ENCODE peak calls at places on chromosomes 2 and 18, in five cellular contexts. X is H1, B is HepG2, N is K562, U is SK-N-SH. Z is an unnamed sample.

GRCh38 chr18:12882416-12882815 is 1.6 kb downstream of the PTPN2 start:
- DNase-seq in B (no peak), N (no peak), X (no peak), U (no peak), Z (no peak)

GRCh38 chr2:36478332-36478738 is 119.6 kb downstream of the FEZ2 start:
- DNase-seq in N (no peak), B (no peak), X (no peak), U (peak), Z (no peak)

GRCh38 chr18:58896734-58897508 is 32.2 kb downstream of the ZNF532 start:
- DNase-seq in N (no peak), X (no peak), U (no peak), B (no peak), Z (no peak)

GRCh38 chr2:238294393-238295143 is 6.2 kb upstream of the PER2 start:
- DNase-seq in U (no peak), X (no peak), B (peak), N (no peak), Z (no peak)

GRCh38 chr2:45654250-45654649 is 2.8 kb downstream of the PRKCE start:
- DNase-seq in U (no peak), X (no peak), N (no peak), B (no peak), Z (no peak)

GRCh38 chr2:61645911-61646310 is 107.8 kb upstream of the XPO1 start:
- DNase-seq in X (no peak), U (no peak), N (no peak), B (no peak), Z (no peak)

GRCh38 chr2:95310211-95310610 is 13.1 kb downstream of the KCNIP3 start:
- DNase-seq in B (no peak), X (no peak), N (no peak), U (no peak), Z (no peak)

GRCh38 chr2:158686166-158686792 is 108.8 kb upstream of the DAPL1 start:
- DNase-seq in U (peak), X (no peak), B (no peak), N (no peak), Z (no peak)

GRCh38 chr2:193584522-193584938 is 1389.8 kb upstream of the TMEFF2 start:
- DNase-seq in B (peak), N (no peak), U (peak), X (no peak), Z (no peak)

GRCh38 chr2:63977904-63978303 is 41.3 kb downstream of the VPS54 start:
- DNase-seq in X (no peak), B (no peak), N (no peak), U (no peak), Z (peak)

GRCh38 chr2:64186698-64187605 is 42.7 kb upstream of the PELI1 start:
- DNase-seq in X (no peak), B (peak), N (no peak), U (no peak), Z (no peak)

GRCh38 chr2:46942143-46942526 is 26.5 kb upstream of the MCFD2 start:
- DNase-seq in X (no peak), B (no peak), U (peak), N (peak), Z (no peak)

GRCh38 chr2:169933124-169933711 is 106.0 kb downstream of the UBR3 start:
- DNase-seq in N (peak), U (peak), B (peak), X (no peak), Z (no peak)

GRCh38 chr2:54559593-54560145 is 103.5 kb downstream of the SPTBN1 start:
- DNase-seq in U (peak), X (no peak), N (no peak), B (peak), Z (no peak)

GRCh38 chr2:8889978-8890377 is 52.6 kb upstream of the KIDINS220 start:
- DNase-seq in U (no peak), B (no peak), X (no peak), N (no peak), Z (no peak)

GRCh38 chr2:207905546-207905945 is 119.8 kb downstream of the PLEKHM3 start:
- DNase-seq in U (peak), X (no peak), B (no peak), N (no peak), Z (no peak)

GRCh38 chr2:153912798-153913396 is 41.2 kb downstream of the GALNT13 start:
- DNase-seq in X (no peak), N (no peak), B (no peak), U (no peak), Z (no peak)

GRCh38 chr2:153917570-153917969 is 45.8 kb downstream of the GALNT13 start:
- DNase-seq in U (no peak), X (no peak), N (no peak), B (no peak), Z (no peak)
- TF ChIP-seq EP300 in U (no peak), X (no peak), N (no peak), B (no peak), Z (no peak)

GRCh38 chr2:152421521-152422367 is 86.8 kb downstream of the FMNL2 start:
- DNase-seq in U (peak), B (peak), N (no peak), X (no peak), Z (no peak)

GRCh38 chr2:152418688-152419087 is 83.7 kb downstream of the FMNL2 start:
- DNase-seq in X (no peak), B (no peak), U (no peak), N (no peak), Z (no peak)

GRCh38 chr2:152420923-152421322 is 85.9 kb downstream of the FMNL2 start:
- DNase-seq in N (no peak), U (no peak), X (no peak), B (no peak), Z (no peak)

GRCh38 chr2:152423684-152424083 is 88.7 kb downstream of the FMNL2 start:
- DNase-seq in U (no peak), N (no peak), B (no peak), X (no peak), Z (no peak)

GRCh38 chr2:152419944-152420813 is 85.2 kb downstream of the FMNL2 start:
- DNase-seq in U (no peak), N (no peak), B (no peak), X (no peak), Z (no peak)
- TF ChIP-seq YY1 in U (no peak), N (no peak), B (no peak), X (no peak), Z (no peak)

GRCh38 chr2:70144443-70145167 is 46.2 kb downstream of the C2orf42 start:
- DNase-seq in N (no peak), U (no peak), B (no peak), X (no peak), Z (no peak)

GRCh38 chr2:70140978-70141753 is 49.7 kb downstream of the C2orf42 start:
- DNase-seq in X (peak), B (peak), N (peak), U (peak), Z (peak)

GRCh38 chr2:70141754-70142589 is 48.8 kb downstream of the C2orf42 start:
- DNase-seq in B (peak), N (peak), X (no peak), U (peak), Z (no peak)

GRCh38 chr2:70143314-70144150 is 47.3 kb downstream of the C2orf42 start:
- DNase-seq in B (peak), X (no peak), N (peak), U (peak), Z (no peak)

DNA sequence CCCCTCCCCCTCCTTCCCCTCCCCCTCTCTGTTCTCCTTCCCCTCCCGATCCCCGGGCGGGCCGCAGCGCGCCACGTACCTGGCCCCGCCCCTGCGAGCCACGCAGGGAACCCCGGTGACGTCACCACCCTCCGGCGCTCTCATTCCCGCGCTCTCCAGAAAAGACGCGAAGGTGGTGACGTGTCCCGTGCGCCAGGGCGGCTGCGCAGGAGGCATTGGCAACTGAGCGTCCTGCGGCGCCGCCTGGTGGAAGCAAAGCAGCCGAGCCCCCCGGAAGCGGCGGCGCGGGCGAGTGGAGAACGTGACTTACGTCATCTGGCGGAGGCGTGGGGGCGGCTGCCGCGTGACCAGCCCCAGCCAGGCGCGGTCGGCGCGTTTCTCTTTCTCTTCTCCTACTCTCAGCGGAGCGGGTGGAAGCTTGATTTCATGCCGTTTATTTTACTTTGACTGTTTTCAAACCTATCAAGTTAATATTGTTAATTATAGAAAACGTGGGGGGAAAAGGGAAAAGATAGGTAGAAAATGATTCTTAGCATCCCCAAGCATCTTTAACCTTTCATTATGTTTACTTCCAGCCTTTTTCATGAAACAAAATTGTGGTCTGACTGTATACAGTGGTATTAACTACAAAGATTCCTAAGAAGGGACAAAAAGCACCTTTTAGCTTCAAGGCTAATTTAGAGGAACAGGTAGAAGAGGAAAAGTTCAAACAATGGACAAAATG is 48.1 kb downstream of the C2orf42 start:
- DNase-seq in U (peak), X (peak), N (peak), B (peak), Z (peak)
- TF ChIP-seq EP300 in U (peak), X (peak), N (peak), B (peak), Z (peak)

DNA sequence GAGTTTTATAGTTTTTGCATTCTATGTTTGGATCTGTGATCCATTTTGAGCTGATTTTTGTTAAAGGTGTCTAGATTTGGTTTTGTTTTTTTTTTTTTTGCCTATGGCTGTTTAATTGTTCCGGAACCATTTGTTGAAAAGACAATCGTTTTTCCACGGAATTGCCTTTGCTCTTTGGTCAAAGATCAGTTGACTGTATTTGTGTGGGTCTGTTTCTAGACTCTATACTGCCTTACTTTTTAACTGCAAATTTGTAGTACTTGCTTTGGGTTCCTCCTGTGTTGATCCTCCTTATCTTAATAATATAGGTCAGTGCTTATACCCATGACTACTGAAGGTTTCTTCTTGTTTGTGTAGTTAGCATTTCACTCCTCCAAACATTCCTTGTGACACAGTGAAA is 30.4 kb downstream of the CERS6 start:
- DNase-seq in U (no peak), N (no peak), X (no peak), B (no peak), Z (no peak)
- TF ChIP-seq YY1 in U (no peak), N (no peak), X (no peak), B (no peak), Z (no peak)

GRCh38 chr2:101988541-101988940 is 3.2 kb upstream of the IL1R2 start:
- DNase-seq in B (no peak), X (no peak), N (no peak), U (no peak), Z (no peak)

GRCh38 chr2:101991731-101992145 is at the start of gene IL1R2:
- DNase-seq in B (no peak), U (no peak), X (no peak), N (no peak), Z (no peak)

GRCh38 chr2:101986804-101987740 is 4.7 kb upstream of the IL1R2 start:
- DNase-seq in N (no peak), X (no peak), B (peak), U (no peak), Z (no peak)

GRCh38 chr2:101987832-101988231 is 3.9 kb upstream of the IL1R2 start:
- DNase-seq in X (no peak), U (no peak), N (no peak), B (peak), Z (no peak)

DNA sequence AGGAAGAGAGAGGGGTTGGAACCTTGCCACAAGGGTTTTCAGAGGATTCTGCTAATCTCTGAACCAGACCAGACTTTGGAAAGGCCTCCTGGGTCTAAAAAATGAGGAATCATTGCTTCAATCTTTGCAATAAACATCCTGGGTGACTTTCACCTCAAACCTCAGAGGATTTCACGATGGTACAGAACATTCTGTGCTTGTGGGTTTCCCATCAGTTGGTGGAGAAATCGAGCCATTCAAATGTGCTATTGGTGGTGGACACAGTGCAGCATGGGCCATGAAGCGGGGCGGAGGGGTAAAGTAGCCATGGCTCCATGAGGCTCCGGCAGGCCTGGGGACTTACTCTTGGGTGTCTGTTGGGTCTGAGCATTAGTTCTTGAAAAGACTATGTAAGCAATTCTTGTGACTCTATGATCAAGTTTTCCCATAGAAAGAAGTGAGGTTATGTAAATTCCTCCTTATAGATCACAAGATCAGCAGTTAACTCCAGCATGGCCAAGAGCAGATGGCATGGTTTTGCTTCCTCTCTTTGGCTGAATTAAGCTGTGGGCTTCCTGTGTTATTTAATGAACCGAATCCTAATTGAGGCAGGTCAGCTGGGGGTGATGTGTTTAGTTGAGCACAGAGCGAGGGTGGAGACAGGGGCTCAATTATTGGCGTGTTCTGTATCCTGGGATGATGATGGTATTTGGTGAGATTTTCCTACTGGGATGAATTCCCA is 1.9 kb upstream of the IL1R2 start:
- DNase-seq in U (no peak), N (no peak), X (no peak), B (no peak), Z (no peak)
- TF ChIP-seq EP300 in U (no peak), N (no peak), X (no peak), B (no peak), Z (no peak)

GRCh38 chr2:239464166-239465016 is 63.6 kb upstream of the HDAC4 start:
- DNase-seq in U (no peak), B (no peak), N (no peak), X (no peak), Z (no peak)

GRCh38 chr2:239463541-239464165 is 62.8 kb upstream of the HDAC4 start:
- DNase-seq in U (no peak), X (no peak), N (no peak), B (no peak), Z (no peak)

GRCh38 chr2:239461551-239462515 is 61.0 kb upstream of the HDAC4 start:
- DNase-seq in X (no peak), B (no peak), N (no peak), U (no peak), Z (no peak)

GRCh38 chr2:239460780-239461179 is 60.0 kb upstream of the HDAC4 start:
- DNase-seq in X (no peak), B (peak), N (no peak), U (no peak), Z (no peak)

DNA sequence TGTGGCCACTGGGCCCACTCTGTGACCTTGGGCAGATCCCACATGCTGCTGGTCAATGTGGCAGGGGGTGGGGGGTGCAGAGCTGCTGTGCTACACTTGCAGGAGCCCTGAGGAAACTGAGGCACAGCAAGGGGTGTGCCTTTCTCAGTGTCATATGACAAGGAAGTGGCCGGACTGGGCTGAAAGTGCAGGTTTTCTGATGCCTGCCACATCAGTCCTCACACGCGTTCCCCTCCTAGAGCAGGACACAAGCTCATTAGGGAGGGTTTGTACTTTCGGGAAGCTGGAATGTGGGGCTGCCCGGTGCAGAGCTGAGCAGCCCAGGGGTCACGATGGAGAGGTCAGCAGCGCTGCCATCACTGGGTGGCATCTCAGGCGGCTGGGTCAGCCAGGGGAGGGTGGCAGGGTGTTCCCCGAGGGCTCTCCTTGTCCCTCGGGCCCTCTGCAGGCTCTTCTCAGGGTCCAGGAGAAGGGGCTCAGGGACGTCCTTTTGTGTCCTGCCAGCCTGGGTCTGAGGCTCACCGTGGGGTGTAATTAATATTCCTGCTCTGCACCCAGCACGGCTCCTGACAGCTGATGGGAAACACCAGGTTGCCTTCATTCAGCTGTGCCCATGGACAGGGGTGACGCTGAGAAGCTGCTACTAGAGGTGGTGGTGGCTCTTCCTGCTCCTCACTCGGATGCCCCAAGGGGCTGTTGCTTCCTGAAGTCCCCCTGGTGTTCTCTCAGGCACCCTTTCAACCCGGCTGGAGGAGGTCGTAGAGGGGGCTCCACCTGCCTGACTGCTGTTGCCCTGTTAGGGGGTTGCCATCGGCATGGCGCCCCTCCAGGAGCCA is 62.1 kb upstream of the HDAC4 start:
- DNase-seq in X (no peak), U (no peak), B (no peak), N (no peak), Z (no peak)
- TF ChIP-seq YY1 in X (no peak), U (no peak), B (no peak), N (no peak), Z (no peak)

DNA sequence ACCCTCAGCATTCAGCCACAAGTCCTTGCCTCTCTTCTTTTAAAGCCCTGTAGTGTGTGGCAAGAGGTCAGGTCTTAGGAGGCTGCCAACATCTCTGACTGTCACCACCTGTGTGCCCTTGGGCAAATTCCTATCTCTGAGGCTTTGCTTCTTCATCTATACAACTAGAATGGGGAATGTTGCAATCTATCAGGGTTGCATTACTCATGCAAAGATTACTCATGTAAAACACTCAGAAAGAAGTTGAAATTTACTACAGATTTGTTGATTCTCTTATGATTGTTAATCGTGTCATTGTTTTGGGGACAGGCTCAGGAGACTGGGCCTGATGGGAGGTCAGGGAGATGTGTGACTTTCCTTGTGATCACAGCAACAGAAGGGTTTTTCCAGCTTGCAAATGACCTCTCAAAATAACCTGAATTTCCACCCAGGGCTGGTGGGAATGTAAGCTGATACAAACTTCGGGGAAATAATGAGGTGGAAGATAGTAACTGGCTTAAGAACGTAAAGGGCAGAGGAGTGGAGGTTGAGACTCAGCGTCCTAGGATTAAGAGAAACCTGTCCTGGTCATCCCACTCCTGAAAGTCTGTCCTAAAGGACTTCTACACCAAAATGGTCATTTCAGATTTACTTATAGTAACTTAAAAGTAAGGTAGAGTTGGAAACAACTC is 32.0 kb upstream of the SIGLEC15 start:
- DNase-seq in B (no peak), X (no peak), N (no peak), U (no peak), Z (no peak)
- TF ChIP-seq EP300 in B (no peak), X (no peak), N (no peak), U (no peak), Z (no peak)

GRCh38 chr2:221896505-221897151 is 324.5 kb upstream of the EPHA4 start:
- DNase-seq in U (no peak), X (no peak), B (no peak), N (no peak), Z (no peak)
- TF ChIP-seq YY1 in U (no peak), X (no peak), B (no peak), N (no peak), Z (no peak)

GRCh38 chr2:182377467-182377866 is 49.4 kb downstream of the PDE1A start:
- DNase-seq in N (no peak), U (no peak), B (no peak), X (no peak), Z (no peak)

GRCh38 chr2:182378759-182379158 is 48.1 kb downstream of the PDE1A start:
- DNase-seq in B (no peak), X (no peak), U (no peak), N (no peak), Z (no peak)

GRCh38 chr2:182375862-182376261 is 51.0 kb downstream of the PDE1A start:
- DNase-seq in N (no peak), X (no peak), U (no peak), B (no peak), Z (no peak)

GRCh38 chr2:182381225-182381624 is 45.6 kb downstream of the PDE1A start:
- DNase-seq in N (no peak), B (no peak), X (no peak), U (no peak), Z (no peak)

GRCh38 chr2:182379235-182379634 is 47.6 kb downstream of the PDE1A start:
- DNase-seq in B (no peak), N (no peak), X (no peak), U (peak), Z (no peak)
- TF ChIP-seq EP300 in B (no peak), N (no peak), X (no peak), U (no peak), Z (no peak)

GRCh38 chr2:85662899-85663683 is 4.9 kb downstream of the SFTPB start:
- DNase-seq in U (peak), B (peak), X (peak), N (peak), Z (no peak)
- TF ChIP-seq YY1 in U (no peak), B (no peak), X (no peak), N (no peak), Z (no peak)